ENCODE peak calls at places on chromosomes 2 and 18, in four cellular contexts. One of them, this sample, is unnamed.
A peak's percentile ranks its signal among the peaks of the same experiment; 100 is the strongest.

GRCh38 chr18:34492652-34493051 is 217.4 kb upstream of the DTNA start:
- DNase-seq in epithelial cell of esophagus: peak; percentile 27
- DNase-seq in fibroblast of lung: no peak
- DNase-seq in HFFc6: no peak
- DNase-seq in this sample: no peak

GRCh38 chr18:13381907-13382682 is 163.5 kb downstream of the LDLRAD4 start:
- DNase-seq in fibroblast of lung: peak; percentile 40
- DNase-seq in HFFc6: no peak
- DNase-seq in epithelial cell of esophagus: no peak
- DNase-seq in this sample: peak; percentile 79

GRCh38 chr2:113602869-113603466 is 24.1 kb upstream of the RABL2A start:
- DNase-seq in epithelial cell of esophagus: no peak
- DNase-seq in fibroblast of lung: no peak
- DNase-seq in HFFc6: no peak
- DNase-seq in this sample: no peak

GRCh38 chr18:41992066-41992465 is 37.0 kb downstream of the PIK3C3 start:
- DNase-seq in HFFc6: no peak
- DNase-seq in epithelial cell of esophagus: no peak
- DNase-seq in fibroblast of lung: no peak
- DNase-seq in this sample: no peak

GRCh38 chr2:101805146-101806088 is 107.9 kb downstream of the MAP4K4 start:
- DNase-seq in epithelial cell of esophagus: no peak
- DNase-seq in HFFc6: no peak
- DNase-seq in fibroblast of lung: peak; percentile 42
- DNase-seq in this sample: no peak

GRCh38 chr2:191758420-191759199 is 80.7 kb downstream of the NABP1 start:
- DNase-seq in HFFc6: peak; percentile 37
- DNase-seq in fibroblast of lung: peak; percentile 26
- DNase-seq in epithelial cell of esophagus: peak; percentile 89
- DNase-seq in this sample: peak; percentile 67

GRCh38 chr18:23710946-23711345 is 21.7 kb downstream of the LAMA3 start:
- DNase-seq in epithelial cell of esophagus: no peak
- DNase-seq in fibroblast of lung: no peak
- DNase-seq in HFFc6: no peak
- DNase-seq in this sample: no peak

GRCh38 chr2:77640924-77641323 is 118.7 kb upstream of the LRRTM4 start:
- DNase-seq in HFFc6: no peak
- DNase-seq in epithelial cell of esophagus: no peak
- DNase-seq in fibroblast of lung: no peak
- DNase-seq in this sample: no peak

GRCh38 chr2:189613650-189614420 is 33.2 kb upstream of the SLC40A1 start:
- DNase-seq in fibroblast of lung: peak; percentile 53
- DNase-seq in epithelial cell of esophagus: peak; percentile 86
- DNase-seq in HFFc6: peak; percentile 61
- DNase-seq in this sample: no peak

GRCh38 chr2:235106874-235107639 is 155.2 kb downstream of the SH3BP4 start:
- DNase-seq in epithelial cell of esophagus: peak; percentile 75
- DNase-seq in HFFc6: peak; percentile 63
- DNase-seq in fibroblast of lung: peak; percentile 83
- DNase-seq in this sample: no peak

GRCh38 chr2:17298453-17298852 is 219.8 kb downstream of the RAD51AP2 start:
- DNase-seq in fibroblast of lung: no peak
- DNase-seq in epithelial cell of esophagus: peak; percentile 8
- DNase-seq in HFFc6: no peak
- DNase-seq in this sample: no peak

GRCh38 chr2:180656455-180656847 is 324.0 kb upstream of the UBE2E3 start:
- DNase-seq in fibroblast of lung: no peak
- DNase-seq in HFFc6: peak; percentile 81
- DNase-seq in epithelial cell of esophagus: peak; percentile 94
- DNase-seq in this sample: no peak

GRCh38 chr18:77263471-77263774 is 13.8 kb downstream of the GALR1 start:
- DNase-seq in fibroblast of lung: no peak
- DNase-seq in epithelial cell of esophagus: no peak
- DNase-seq in HFFc6: no peak
- DNase-seq in this sample: no peak

GRCh38 chr2:119283873-119284331 is 60.3 kb downstream of the STEAP3 start:
- DNase-seq in fibroblast of lung: peak; percentile 65
- DNase-seq in HFFc6: peak; percentile 92
- DNase-seq in epithelial cell of esophagus: peak; percentile 91
- DNase-seq in this sample: peak; percentile 89

GRCh38 chr2:173136614-173137013 is 61.0 kb downstream of the MAP3K20 start:
- DNase-seq in HFFc6: no peak
- DNase-seq in epithelial cell of esophagus: no peak
- DNase-seq in fibroblast of lung: no peak
- DNase-seq in this sample: no peak

GRCh38 chr2:128494640-128495321 is 176.1 kb upstream of the HS6ST1 start:
- DNase-seq in epithelial cell of esophagus: no peak
- DNase-seq in HFFc6: no peak
- DNase-seq in fibroblast of lung: peak; percentile 2
- DNase-seq in this sample: peak; percentile 23

GRCh38 chr2:174939046-174939445 is 66.1 kb downstream of the CHN1 start:
- DNase-seq in epithelial cell of esophagus: peak; percentile 57
- DNase-seq in HFFc6: peak; percentile 54
- DNase-seq in fibroblast of lung: peak; percentile 53
- DNase-seq in this sample: no peak

GRCh38 chr2:144776766-144777165 is 256.8 kb upstream of the ZEB2 start:
- DNase-seq in HFFc6: peak; percentile 12
- DNase-seq in epithelial cell of esophagus: no peak
- DNase-seq in fibroblast of lung: peak; percentile 8
- DNase-seq in this sample: no peak

GRCh38 chr2:99190548-99190947 is 9.6 kb downstream of the MRPL30 start:
- DNase-seq in HFFc6: no peak
- DNase-seq in fibroblast of lung: no peak
- DNase-seq in epithelial cell of esophagus: no peak
- DNase-seq in this sample: no peak
- TF ChIP-seq CTCF in HFFc6: peak; percentile 39
- TF ChIP-seq CTCF in fibroblast of lung: no peak
- TF ChIP-seq CTCF in epithelial cell of esophagus: no peak
- TF ChIP-seq CTCF in this sample: no peak

DNA sequence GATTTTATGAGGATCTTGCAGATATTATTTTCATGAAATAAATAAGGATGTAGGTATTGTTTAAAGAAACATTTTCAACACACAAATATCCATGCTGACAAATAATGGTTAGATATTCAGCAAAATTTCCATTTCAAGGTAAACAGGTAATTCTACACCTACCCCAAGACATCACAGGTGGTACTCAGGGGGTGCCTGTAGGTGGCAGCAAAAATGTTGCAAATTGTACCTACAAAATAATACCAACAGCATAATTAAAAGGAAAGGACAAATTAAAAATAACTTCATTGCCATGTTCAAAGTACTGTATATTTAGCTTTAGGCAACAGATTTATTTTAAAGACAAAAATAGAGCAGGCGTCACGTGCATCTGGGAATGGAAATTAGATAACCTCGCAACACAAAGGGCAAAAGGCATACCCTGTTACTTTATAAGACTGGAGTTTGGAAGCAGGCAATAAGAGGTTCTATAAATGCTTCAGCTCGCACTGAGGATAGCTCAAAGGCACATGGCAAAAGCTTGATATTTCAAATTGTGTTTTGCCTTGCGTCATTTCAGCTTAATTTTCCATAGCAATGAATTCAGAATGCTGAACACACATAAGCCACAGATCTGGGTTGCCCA is 630.5 kb downstream of the TDRD15 start:
- DNase-seq in fibroblast of lung: peak; percentile 37
- DNase-seq in HFFc6: no peak
- DNase-seq in epithelial cell of esophagus: no peak
- DNase-seq in this sample: no peak
- TF ChIP-seq CTCF in fibroblast of lung: peak; percentile 34
- TF ChIP-seq CTCF in HFFc6: no peak
- TF ChIP-seq CTCF in epithelial cell of esophagus: no peak
- TF ChIP-seq CTCF in this sample: no peak

GRCh38 chr18:62399781-62400308 is 74.7 kb downstream of the TNFRSF11A start:
- DNase-seq in fibroblast of lung: no peak
- DNase-seq in HFFc6: no peak
- DNase-seq in epithelial cell of esophagus: peak; percentile 27
- DNase-seq in this sample: no peak
- TF ChIP-seq CTCF in fibroblast of lung: peak; percentile 11
- TF ChIP-seq CTCF in HFFc6: peak; percentile 33
- TF ChIP-seq CTCF in epithelial cell of esophagus: peak; percentile 25
- TF ChIP-seq CTCF in this sample: no peak

DNA sequence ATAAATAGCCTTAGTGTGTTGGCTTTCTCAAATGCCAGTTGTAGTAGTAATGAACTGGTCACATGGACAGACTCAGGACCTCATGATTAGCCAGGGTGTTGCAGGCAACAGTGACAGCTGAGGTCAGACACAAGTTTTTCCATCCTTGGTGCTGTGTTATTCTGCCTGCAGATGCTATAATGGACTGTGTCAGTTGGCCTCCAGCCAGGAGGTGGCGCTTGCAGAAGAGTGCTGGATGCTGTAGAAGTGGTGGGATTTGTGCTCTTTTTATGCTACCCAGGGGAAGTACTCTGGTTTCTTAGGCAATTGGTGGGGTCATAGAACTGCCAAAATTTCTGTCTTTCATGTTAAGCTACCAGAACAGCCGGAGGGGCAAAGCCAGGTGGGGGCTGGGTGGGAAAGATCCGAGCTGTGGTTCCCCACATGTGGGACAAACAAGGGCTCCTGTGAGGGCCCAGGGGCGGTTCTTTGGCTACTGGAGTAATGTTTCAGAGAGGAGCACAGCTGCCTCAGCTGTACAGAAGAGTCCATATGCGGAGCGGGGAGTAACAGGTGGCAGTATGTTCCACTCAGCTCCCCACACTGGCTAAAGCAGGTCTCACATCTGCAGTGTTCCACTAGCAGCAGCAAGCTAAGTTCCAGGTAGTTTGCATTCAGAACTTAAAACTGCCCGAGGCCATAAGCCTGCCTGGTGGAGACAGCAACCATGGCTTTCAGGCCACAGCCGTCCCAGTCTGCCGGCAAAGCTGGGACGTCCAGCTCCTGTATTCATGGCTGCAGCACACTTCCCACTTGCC is 104.4 kb downstream of the GULP1 start:
- DNase-seq in fibroblast of lung: no peak
- DNase-seq in epithelial cell of esophagus: no peak
- DNase-seq in HFFc6: no peak
- DNase-seq in this sample: no peak
- TF ChIP-seq CTCF in fibroblast of lung: no peak
- TF ChIP-seq CTCF in epithelial cell of esophagus: no peak
- TF ChIP-seq CTCF in HFFc6: no peak
- TF ChIP-seq CTCF in this sample: no peak